ENCODE peak calls at places on chromosomes 2 and 18, in six cellular contexts. L is uterus; U is sigmoid colon; B is breast epithelium; Z is effector memory CD4-positive, alpha-beta T cell; V is cardiac muscle cell. M is an unnamed sample.

GRCh38 chr18:33578371-33579146 is 540 bp downstream of the ASXL3 start:
- DNase-seq in V (no peak), L (peak; percentile 23), U (peak; percentile 66), Z (no peak), B (no peak), M (peak; percentile 53)

GRCh38 chr2:160227252-160227651 is 27.2 kb upstream of the ITGB6 start:
- DNase-seq in U (no peak), B (no peak), V (no peak), Z (no peak), L (no peak), M (no peak)

GRCh38 chr2:20190862-20191713 is 33.8 kb downstream of the SDC1 start:
- DNase-seq in B (no peak), L (no peak), U (no peak), Z (no peak), V (peak; percentile 39), M (no peak)

GRCh38 chr18:79439201-79440023 is 43.7 kb downstream of the NFATC1 start:
- DNase-seq in Z (peak; percentile 16), U (no peak), L (peak; percentile 54), B (no peak), V (peak; percentile 13), M (no peak)

GRCh38 chr2:112156152-112156986 is 18.2 kb downstream of the FBLN7 start:
- DNase-seq in U (no peak), L (no peak), Z (peak; percentile 14), V (peak; percentile 72), B (no peak), M (no peak)

GRCh38 chr18:76922107-76922506 is 99.8 kb downstream of the ZNF236 start:
- DNase-seq in L (no peak), Z (peak; percentile 10), V (peak; percentile 62), U (no peak), B (no peak), M (no peak)

GRCh38 chr2:151886235-151886634 is 58.0 kb upstream of the ARL5A start:
- DNase-seq in U (no peak), Z (no peak), L (no peak), B (no peak), V (no peak), M (no peak)

GRCh38 chr2:1900736-1901135 is 156.4 kb upstream of the PXDN start:
- DNase-seq in Z (no peak), V (no peak), L (no peak), U (no peak), B (no peak), M (no peak)

GRCh38 chr2:215421859-215422461 is 13.9 kb downstream of the FN1 start:
- DNase-seq in L (no peak), V (peak; percentile 75), U (no peak), B (no peak), Z (no peak), M (no peak)

GRCh38 chr2:26182441-26182840 is 9.6 kb downstream of the GAREM2 start:
- DNase-seq in U (no peak), Z (no peak), B (no peak), L (no peak), V (no peak), M (no peak)

GRCh38 chr2:191166756-191167445 is 16.1 kb upstream of the STAT4 start:
- DNase-seq in U (no peak), B (no peak), Z (no peak), L (no peak), V (no peak), M (no peak)

GRCh38 chr18:24616638-24617037 is 156.2 kb downstream of the HRH4 start:
- DNase-seq in Z (no peak), L (no peak), U (no peak), B (no peak), V (no peak), M (no peak)

GRCh38 chr18:66555585-66555984 is 48.3 kb downstream of the CDH19 start:
- DNase-seq in B (no peak), L (no peak), U (no peak), Z (no peak), V (no peak), M (no peak)

GRCh38 chr18:30280861-30281470 is 761.6 kb downstream of the DSC3 start:
- DNase-seq in L (no peak), Z (no peak), U (no peak), B (no peak), V (peak; percentile 78), M (no peak)

GRCh38 chr2:18518116-18519111 is 42.0 kb downstream of the RDH14 start:
- DNase-seq in Z (no peak), U (no peak), B (no peak), V (peak; percentile 65), L (no peak), M (no peak)

GRCh38 chr2:19801367-19802087 is 100.3 kb downstream of the TTC32 start:
- DNase-seq in B (peak; percentile 55), Z (no peak), U (peak; percentile 94), V (peak; percentile 96), L (peak; percentile 80), M (no peak)

GRCh38 chr2:127429844-127430425 is 11.7 kb downstream of the PROC start:
- DNase-seq in B (no peak), Z (no peak), U (no peak), V (no peak), L (no peak), M (no peak)

GRCh38 chr2:63849381-63850203 is 7.9 kb downstream of the UGP2 start:
- DNase-seq in B (no peak), Z (no peak), V (peak; percentile 42), L (no peak), U (no peak), M (no peak)

GRCh38 chr2:222862068-222862914 is 1.5 kb downstream of the ACSL3 start:
- DNase-seq in B (no peak), L (no peak), U (no peak), Z (no peak), V (peak; percentile 61), M (no peak)

GRCh38 chr2:101743288-101743687 is 45.8 kb downstream of the MAP4K4 start:
- DNase-seq in U (no peak), Z (no peak), V (no peak), B (no peak), L (no peak), M (no peak)
- H3K27ac ChIP-seq in U (peak overlapping the region; percentile 27), Z (no peak overlapping the region), V (peak overlapping the region; percentile 76), B (peak overlapping the region; percentile 56), L (no peak overlapping the region), M (peak overlapping the region; percentile 91)

GRCh38 chr2:236133410-236134012 is 34.7 kb downstream of the GBX2 start:
- DNase-seq in U (no peak), V (no peak), Z (no peak), L (no peak), B (peak; percentile 35), M (no peak)
- H3K27ac ChIP-seq in U (no peak overlapping the region), V (no peak overlapping the region), Z (no peak overlapping the region), L (no peak overlapping the region), B (no peak overlapping the region), M (no peak overlapping the region)

GRCh38 chr2:221097949-221098348 is 474.2 kb downstream of the EPHA4 start:
- DNase-seq in B (no peak), L (no peak), Z (no peak), U (no peak), V (no peak), M (no peak)
- H3K27ac ChIP-seq in B (no peak overlapping the region), L (no peak overlapping the region), Z (no peak overlapping the region), U (no peak overlapping the region), V (no peak overlapping the region), M (no peak overlapping the region)

DNA sequence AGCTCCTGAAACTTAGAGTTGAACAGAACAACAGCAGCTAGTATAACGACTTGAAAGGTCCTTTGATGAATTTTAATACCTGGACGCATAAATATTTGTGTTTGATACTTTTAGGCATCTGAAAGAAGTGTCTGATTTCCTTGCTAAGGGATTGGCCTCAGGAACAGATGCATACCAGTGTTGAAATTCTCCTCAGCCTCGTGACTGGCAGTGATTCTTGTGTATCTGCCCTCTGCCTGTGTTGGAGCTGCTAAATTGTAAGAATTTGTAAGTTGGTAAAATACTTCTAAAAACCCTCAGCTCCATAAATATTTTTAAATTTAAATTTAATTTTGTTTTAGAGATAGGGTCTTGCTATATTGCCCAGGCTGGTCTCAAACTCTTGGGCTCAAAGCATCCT is 22.4 kb upstream of the SCYGR1 start:
- DNase-seq in B (no peak), U (no peak), L (no peak), Z (no peak), V (no peak), M (no peak)
- H3K27ac ChIP-seq in B (no peak overlapping the region), U (no peak overlapping the region), L (no peak overlapping the region), Z (no peak overlapping the region), V (no peak overlapping the region), M (no peak overlapping the region)

M was measured in caudate nucleus.